ENCODE peak calls at places on chromosomes 11 and 22, in nine cellular contexts. I, H, R, S, E, O, B, C and J are unnamed samples.

GRCh38 chr22:26892401-26893033 is 235.1 kb downstream of the MIAT start:
- DNase-seq in I (no peak), H (peak), R (no peak), S (no peak), E (no peak), O (peak), B (peak), C (no peak), J (no peak)

GRCh38 chr11:115764172-115764571 is 260.0 kb upstream of the CADM1 start:
- DNase-seq in I (no peak), H (no peak), R (no peak), S (no peak), E (no peak), O (no peak), B (no peak), C (no peak), J (no peak)

GRCh38 chr11:75518771-75519653 is 6.7 kb downstream of the GDPD5 start:
- DNase-seq in I (no peak), H (no peak), R (no peak), S (peak), E (no peak), O (no peak), B (no peak), C (peak), J (no peak)

GRCh38 chr11:120017582-120017981 is 120.3 kb downstream of the TRIM29 start:
- DNase-seq in I (no peak), H (no peak), R (no peak), S (no peak), E (no peak), O (no peak), B (no peak), C (no peak), J (no peak)

GRCh38 chr11:62921201-62921572 is at the start of gene CHRM1:
- DNase-seq in I (no peak), H (no peak), R (no peak), S (no peak), E (no peak), O (no peak), B (no peak), C (no peak), J (no peak)

GRCh38 chr11:76587810-76588454 is 82.6 kb downstream of the LRRC32 start:
- DNase-seq in I (no peak), H (no peak), R (peak), S (no peak), E (peak), O (no peak), B (no peak), C (no peak), J (no peak)

GRCh38 chr22:48576333-48577013 is 1251.2 kb downstream of the BRD1 start:
- DNase-seq in I (no peak), H (peak), R (no peak), S (peak), E (no peak), O (no peak), B (no peak), C (peak), J (no peak)

GRCh38 chr11:71484248-71485062 is 31.5 kb downstream of the NADSYN1 start:
- DNase-seq in I (no peak), H (no peak), R (no peak), S (no peak), E (no peak), O (no peak), B (no peak), C (no peak), J (no peak)

GRCh38 chr11:18780896-18781295 is 10.7 kb downstream of the PTPN5 start:
- DNase-seq in I (no peak), H (no peak), R (no peak), S (no peak), E (no peak), O (no peak), B (no peak), C (no peak), J (no peak)

GRCh38 chr11:128422576-128423370 is 164.6 kb downstream of the ETS1 start:
- DNase-seq in I (no peak), H (no peak), R (no peak), S (no peak), E (no peak), O (no peak), B (no peak), C (peak), J (no peak)

GRCh38 chr22:47237890-47238480 is 475.5 kb downstream of the TBC1D22A start:
- DNase-seq in I (no peak), H (no peak), R (no peak), S (no peak), E (no peak), O (no peak), B (no peak), C (no peak), J (no peak)

GRCh38 chr22:47245286-47245685 is 482.8 kb downstream of the TBC1D22A start:
- DNase-seq in I (no peak), H (no peak), R (no peak), S (no peak), E (no peak), O (no peak), B (no peak), C (no peak), J (no peak)

GRCh38 chr22:47236718-47237117 is 474.3 kb downstream of the TBC1D22A start:
- DNase-seq in I (no peak), H (no peak), R (no peak), S (no peak), E (no peak), O (no peak), B (no peak), C (no peak), J (no peak)

GRCh38 chr22:47238886-47239860 is 476.7 kb downstream of the TBC1D22A start:
- DNase-seq in I (no peak), H (no peak), R (no peak), S (no peak), E (peak), O (no peak), B (no peak), C (no peak), J (no peak)

GRCh38 chr22:47240116-47240515 is 477.7 kb downstream of the TBC1D22A start:
- DNase-seq in I (no peak), H (no peak), R (no peak), S (no peak), E (no peak), O (no peak), B (no peak), C (no peak), J (no peak)
- H3K9ac ChIP-seq in I (no peak), H (no peak), R (no peak), S (no peak), E (no peak), O (no peak), B (no peak), C (no peak), J (no peak)

GRCh38 chr22:44668190-44668885 is 33.7 kb upstream of the PRR5 start:
- DNase-seq in I (no peak), H (peak), R (no peak), S (peak), E (no peak), O (no peak), B (no peak), C (peak), J (no peak)

GRCh38 chr22:44666207-44666585 is 35.8 kb upstream of the PRR5 start:
- DNase-seq in I (no peak), H (no peak), R (no peak), S (no peak), E (peak), O (no peak), B (no peak), C (no peak), J (no peak)

GRCh38 chr22:44667276-44667675 is 34.7 kb upstream of the PRR5 start:
- DNase-seq in I (no peak), H (no peak), R (no peak), S (no peak), E (no peak), O (no peak), B (no peak), C (no peak), J (no peak)

GRCh38 chr22:44668886-44669724 is 32.9 kb upstream of the PRR5 start:
- DNase-seq in I (no peak), H (no peak), R (no peak), S (no peak), E (no peak), O (no peak), B (no peak), C (no peak), J (no peak)

DNA sequence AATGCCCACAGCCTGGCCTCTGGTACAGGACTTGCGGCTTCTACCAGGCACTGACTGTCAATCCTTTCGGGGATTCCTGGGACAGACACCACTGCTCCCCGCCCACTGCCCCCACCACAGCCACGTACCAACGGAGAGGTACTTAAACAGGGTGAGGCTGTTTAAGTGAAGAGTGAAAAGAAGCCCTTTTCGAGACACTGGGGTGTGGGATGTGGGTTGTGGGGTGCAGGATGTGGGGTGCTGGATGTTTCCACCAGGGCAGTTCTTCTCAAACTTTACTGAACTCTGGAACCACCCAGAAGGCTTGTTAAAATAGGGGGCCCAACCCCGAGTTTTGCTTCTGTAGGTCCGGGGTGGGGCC is 34.2 kb upstream of the PRR5 start:
- DNase-seq in I (no peak), H (no peak), R (no peak), S (no peak), E (no peak), O (no peak), B (no peak), C (no peak), J (no peak)
- H3K9ac ChIP-seq in I (no peak), H (no peak), R (peak), S (no peak), E (no peak), O (no peak), B (no peak), C (no peak), J (no peak)

GRCh38 chr22:40199223-40199622 is 21.5 kb downstream of the TNRC6B start:
- DNase-seq in I (no peak), H (no peak), R (no peak), S (no peak), E (no peak), O (no peak), B (no peak), C (no peak), J (no peak)

GRCh38 chr22:40193429-40194421 is 16.0 kb downstream of the TNRC6B start:
- DNase-seq in I (peak), H (peak), R (peak), S (no peak), E (peak), O (peak), B (peak), C (peak), J (no peak)

GRCh38 chr22:40196628-40197027 is 18.9 kb downstream of the TNRC6B start:
- DNase-seq in I (no peak), H (no peak), R (peak), S (no peak), E (peak), O (peak), B (peak), C (no peak), J (peak)

GRCh38 chr22:40190501-40190900 is 12.8 kb downstream of the TNRC6B start:
- DNase-seq in I (no peak), H (no peak), R (no peak), S (no peak), E (no peak), O (no peak), B (no peak), C (no peak), J (no peak)

DNA sequence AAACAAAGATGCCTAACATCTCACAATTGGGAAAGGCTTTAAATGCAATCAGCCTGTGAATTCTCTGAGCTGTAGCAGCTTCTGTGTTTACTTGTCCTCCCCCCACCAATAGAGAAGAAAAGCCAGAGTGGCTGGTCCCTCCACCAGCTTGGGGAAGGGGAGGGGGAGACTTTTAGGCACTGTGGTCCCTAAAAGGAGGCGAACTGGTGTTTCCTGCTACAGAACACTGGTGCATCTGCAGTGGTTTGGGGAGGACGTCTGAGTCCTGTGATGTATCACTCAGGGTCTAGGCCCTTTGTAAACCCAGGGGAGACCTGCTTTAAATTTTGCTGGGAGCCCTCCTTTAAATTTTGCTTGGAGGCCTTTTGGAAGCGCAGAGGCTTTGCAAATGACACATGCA is 16.9 kb downstream of the TNRC6B start:
- DNase-seq in I (no peak), H (no peak), R (no peak), S (no peak), E (no peak), O (no peak), B (no peak), C (no peak), J (no peak)
- H3K9ac ChIP-seq in I (no peak), H (no peak), R (no peak), S (no peak), E (no peak), O (no peak), B (no peak), C (no peak), J (no peak)

GRCh38 chr22:45316796-45317526 is 7.2 kb downstream of the FAM118A start:
- DNase-seq in I (no peak), H (no peak), R (no peak), S (no peak), E (no peak), O (no peak), B (no peak), C (no peak), J (no peak)

GRCh38 chr22:45319319-45319675 is 9.6 kb downstream of the FAM118A start:
- DNase-seq in I (no peak), H (no peak), R (peak), S (no peak), E (peak), O (peak), B (no peak), C (peak), J (no peak)

GRCh38 chr22:45317551-45318167 is 7.9 kb downstream of the FAM118A start:
- DNase-seq in I (no peak), H (peak), R (peak), S (no peak), E (peak), O (peak), B (no peak), C (peak), J (peak)

GRCh38 chr22:45318558-45319318 is 9.0 kb downstream of the FAM118A start:
- DNase-seq in I (no peak), H (no peak), R (peak), S (no peak), E (peak), O (peak), B (no peak), C (peak), J (no peak)

GRCh38 chr22:45318168-45318557 is 8.4 kb downstream of the FAM118A start:
- DNase-seq in I (no peak), H (no peak), R (peak), S (no peak), E (peak), O (peak), B (peak), C (peak), J (no peak)
- H3K9ac ChIP-seq in I (no peak), H (no peak), R (peak), S (no peak), E (peak), O (peak), B (no peak), C (no peak), J (peak)

DNA sequence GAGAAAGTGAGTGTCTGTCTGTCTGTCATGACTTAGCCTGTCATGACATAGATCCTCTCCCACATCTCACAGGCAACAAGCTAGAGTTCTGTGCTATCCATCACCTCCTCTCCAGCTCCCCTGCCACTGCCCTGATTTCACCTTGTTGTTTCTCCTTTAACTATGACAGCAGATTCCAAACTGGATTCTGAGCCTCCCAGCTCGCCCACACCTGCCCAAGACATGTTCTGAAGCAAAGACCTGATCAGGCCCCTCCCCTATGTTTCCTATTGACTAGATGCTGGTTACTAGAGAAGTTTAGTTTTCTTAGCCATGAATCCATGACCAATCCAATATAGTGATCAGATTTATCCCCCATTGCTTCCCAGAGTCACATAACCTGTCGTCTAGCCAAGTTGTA is 15.4 kb downstream of the PRSS23 start:
- DNase-seq in I (no peak), H (no peak), R (no peak), S (no peak), E (no peak), O (no peak), B (no peak), C (no peak), J (no peak)
- H3K9ac ChIP-seq in I (no peak), H (no peak), R (no peak), S (no peak), E (no peak), O (no peak), B (no peak), C (no peak), J (no peak)

GRCh38 chr22:38842512-38843200 is 1.2 kb downstream of the NPTXR start:
- DNase-seq in I (no peak), H (no peak), R (no peak), S (no peak), E (no peak), O (no peak), B (no peak), C (no peak), J (no peak)

GRCh38 chr22:38843716-38844660 is at the start of gene NPTXR:
- DNase-seq in I (peak), H (peak), R (peak), S (peak), E (peak), O (peak), B (no peak), C (peak), J (no peak)

GRCh38 chr22:38845368-38845740 is 1.5 kb upstream of the NPTXR start:
- DNase-seq in I (no peak), H (no peak), R (no peak), S (no peak), E (no peak), O (no peak), B (no peak), C (no peak), J (no peak)

GRCh38 chr22:38843201-38843715 is 570 bp downstream of the NPTXR start:
- DNase-seq in I (peak), H (peak), R (peak), S (peak), E (peak), O (peak), B (no peak), C (peak), J (no peak)

GRCh38 chr22:38844661-38845367 is 986 bp upstream of the NPTXR start:
- DNase-seq in I (no peak), H (no peak), R (no peak), S (no peak), E (no peak), O (no peak), B (no peak), C (no peak), J (no peak)
- H3K9ac ChIP-seq in I (peak), H (no peak), R (no peak), S (no peak), E (no peak), O (no peak), B (no peak), C (no peak), J (no peak)

GRCh38 chr22:31244044-31244942 is 32.2 kb downstream of the LIMK2 start:
- DNase-seq in I (peak), H (no peak), R (peak), S (no peak), E (peak), O (peak), B (no peak), C (peak), J (no peak)
- H3K9ac ChIP-seq in I (no peak), H (peak), R (peak), S (no peak), E (no peak), O (peak), B (peak), C (no peak), J (peak)

GRCh38 chr22:23574877-23575276 is 5.2 kb downstream of the IGLL1 start:
- DNase-seq in I (no peak), H (no peak), R (no peak), S (no peak), E (no peak), O (no peak), B (no peak), C (no peak), J (no peak)

GRCh38 chr22:23578306-23578705 is 1.8 kb downstream of the IGLL1 start:
- DNase-seq in I (no peak), H (no peak), R (no peak), S (no peak), E (no peak), O (no peak), B (peak), C (no peak), J (no peak)

GRCh38 chr22:23575601-23576000 is 4.5 kb downstream of the IGLL1 start:
- DNase-seq in I (no peak), H (no peak), R (no peak), S (no peak), E (no peak), O (no peak), B (no peak), C (no peak), J (no peak)

GRCh38 chr22:23574371-23574811 is 5.7 kb downstream of the IGLL1 start:
- DNase-seq in I (no peak), H (no peak), R (no peak), S (no peak), E (no peak), O (no peak), B (no peak), C (no peak), J (no peak)

DNA sequence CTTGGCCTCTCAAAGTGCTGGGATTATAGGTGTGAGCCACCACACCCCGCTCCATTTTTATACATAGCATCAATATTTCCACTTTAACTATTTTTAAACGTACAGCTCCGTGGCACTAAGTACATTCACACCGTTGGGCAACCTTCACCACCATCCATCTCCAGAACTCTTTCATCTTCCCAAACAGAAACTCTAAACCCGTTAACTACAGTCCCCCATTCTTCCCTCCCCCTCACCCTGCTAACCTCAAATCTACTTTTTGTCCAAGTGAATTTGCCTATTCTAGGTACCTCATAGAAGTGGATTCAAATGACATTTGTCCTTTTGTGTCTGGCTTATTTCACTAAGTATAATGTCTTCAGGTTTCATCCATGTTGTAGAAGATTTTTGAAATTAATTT is 3.4 kb downstream of the IGLL1 start:
- DNase-seq in I (no peak), H (no peak), R (no peak), S (no peak), E (no peak), O (no peak), B (peak), C (no peak), J (no peak)
- H3K9ac ChIP-seq in I (no peak), H (no peak), R (no peak), S (no peak), E (no peak), O (no peak), B (peak), C (no peak), J (no peak)